ENCODE peak calls at places on chromosomes 2 and 18, in seven cellular contexts. S is gastrocnemius medialis; I is RWPE2; L is heart right ventricle; N is Peyer's patch; V is colonic mucosa; T is CD4-positive, alpha-beta memory T cell. E is an unnamed sample. For H3K4me1, the result is how much of the 10 kb centered on the place peaks cover.

GRCh38 chr2:30771200-30771599 is 36.0 kb downstream of the CAPN13 start:
- DNase-seq in V (peak), S (no peak), L (no peak), T (no peak), N (no peak), I (no peak), E (no peak)

GRCh38 chr2:2743164-2743571 is 412.1 kb upstream of the MYT1L start:
- DNase-seq in I (no peak), S (peak), L (peak), N (no peak), V (peak), T (no peak), E (no peak)

GRCh38 chr2:241378816-241379215 is 22.7 kb downstream of the FARP2 start:
- DNase-seq in L (no peak), N (no peak), V (no peak), T (no peak), I (no peak), S (no peak), E (no peak)

GRCh38 chr2:105032476-105032875 is 5.4 kb upstream of the MRPS9 start:
- DNase-seq in V (no peak), N (no peak), I (no peak), L (no peak), T (no peak), S (no peak), E (no peak)

GRCh38 chr2:157229572-157229971 is 27.9 kb upstream of the GALNT5 start:
- DNase-seq in T (no peak), V (no peak), S (no peak), N (no peak), L (no peak), I (no peak), E (no peak)

GRCh38 chr18:77101410-77102245 is 31.0 kb downstream of the MBP start:
- DNase-seq in S (peak), N (peak), I (peak), T (peak), L (peak), V (peak), E (peak)

GRCh38 chr2:32852821-32853220 is 93.9 kb upstream of the LTBP1 start:
- DNase-seq in T (no peak), L (no peak), I (no peak), N (no peak), V (no peak), S (no peak), E (no peak)

GRCh38 chr2:196168181-196168580 is 3.2 kb downstream of the STK17B start:
- DNase-seq in S (no peak), N (no peak), I (peak), L (no peak), V (no peak), T (no peak), E (no peak)

GRCh38 chr2:219555956-219556355 is 12.1 kb downstream of the TMEM198 start:
- DNase-seq in N (no peak), S (no peak), L (no peak), I (no peak), V (no peak), T (no peak), E (no peak)

GRCh38 chr2:168246072-168246482 is 1.3 kb downstream of the STK39 start:
- DNase-seq in V (no peak), L (no peak), S (no peak), N (no peak), I (no peak), T (no peak), E (no peak)

GRCh38 chr2:161139098-161139987 is 20.9 kb upstream of the TANK start:
- DNase-seq in L (no peak), V (no peak), T (peak), N (no peak), S (no peak), I (no peak), E (no peak)

GRCh38 chr2:239574434-239575156 is 173.8 kb upstream of the HDAC4 start:
- DNase-seq in V (no peak), T (no peak), I (no peak), L (no peak), N (no peak), S (no peak), E (no peak)

GRCh38 chr2:2645162-2645855 is 314.2 kb upstream of the MYT1L start:
- DNase-seq in N (no peak), I (no peak), T (no peak), V (no peak), L (no peak), S (no peak), E (no peak)

GRCh38 chr2:227612546-227613271 is 1.9 kb downstream of the SCYGR3 start:
- DNase-seq in V (no peak), S (no peak), T (no peak), I (no peak), L (no peak), N (no peak), E (no peak)

GRCh38 chr2:58291726-58292430 is 50.8 kb upstream of the FANCL start:
- DNase-seq in V (no peak), I (no peak), T (no peak), S (no peak), N (no peak), L (no peak), E (no peak)

GRCh38 chr18:56672391-56672790 is 21.2 kb downstream of the WDR7 start:
- DNase-seq in T (no peak), S (no peak), I (no peak), N (no peak), V (no peak), L (peak), E (no peak)

GRCh38 chr2:1744446-1745170 is at the start of gene PXDN:
- DNase-seq in S (no peak), L (peak), N (no peak), T (no peak), V (peak), I (peak), E (no peak)

GRCh38 chr18:5393779-5394178 is 98.3 kb upstream of the ZBTB14 start:
- DNase-seq in S (no peak), I (no peak), T (no peak), V (no peak), N (no peak), L (no peak), E (no peak)

GRCh38 chr2:10830203-10830602 is 17.6 kb upstream of the PDIA6 start:
- DNase-seq in N (no peak), V (peak), S (no peak), L (no peak), I (no peak), T (no peak), E (no peak)

GRCh38 chr18:37299471-37300304 is 265.9 kb downstream of the CELF4 start:
- DNase-seq in L (peak), I (peak), S (peak), V (peak), T (no peak), N (peak), E (no peak)

GRCh38 chr2:199207011-199207410 is 250.7 kb downstream of the SATB2 start:
- DNase-seq in V (no peak), L (no peak), N (no peak), S (no peak), I (no peak), T (no peak), E (no peak)

DNA sequence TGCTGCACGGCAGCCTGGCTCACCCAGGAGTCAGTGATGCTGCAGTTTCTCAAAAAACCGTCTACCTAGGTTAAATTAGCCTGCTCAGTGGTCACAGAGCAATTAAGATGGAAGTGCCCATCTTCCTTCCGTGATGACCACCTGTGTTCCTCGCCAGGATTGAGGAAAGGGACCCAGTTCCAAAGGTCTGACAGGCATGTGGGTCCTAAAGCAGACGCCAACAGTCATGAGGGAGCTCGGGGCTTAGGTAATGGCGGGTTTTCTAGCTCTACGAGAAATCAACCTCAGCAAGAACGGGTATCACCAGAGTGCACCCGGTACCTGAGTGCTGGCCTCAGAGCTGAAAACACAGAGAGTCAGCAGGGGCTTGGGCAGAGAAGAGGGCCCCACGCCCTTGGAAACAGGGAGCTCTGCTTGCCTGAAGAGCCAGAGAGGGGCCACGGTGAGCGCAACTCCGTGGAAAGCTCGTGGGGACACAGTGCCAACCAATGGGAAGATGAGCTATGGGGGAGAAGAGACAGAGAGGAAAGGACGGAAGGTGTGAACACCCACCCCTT is 34.3 kb upstream of the DNMT3A start:
- DNase-seq in T (no peak), I (no peak), V (no peak), S (no peak), L (no peak), N (peak), E (no peak)
- H3K27ac ChIP-seq in T (no peak), I (peak), V (no peak), S (peak), L (no peak), N (no peak), E (peak)

GRCh38 chr18:69936191-69936558 is 11.5 kb downstream of the CD226 start:
- DNase-seq in S (no peak), I (no peak), L (peak), N (no peak), V (no peak), T (peak), E (no peak)
- H3K4me1 ChIP-seq in S (under half), I (under half), L (under half), N (under half), V (under half), T (half or more), E (half or more)

GRCh38 chr2:230325316-230326243 is 1.4 kb upstream of the SP140L start:
- DNase-seq in N (no peak), V (no peak), L (no peak), S (no peak), I (no peak), T (no peak), E (no peak)
- H3K4me3 ChIP-seq in N (no peak), V (no peak), L (no peak), S (no peak), I (no peak), T (no peak), E (no peak)

GRCh38 chr2:207812058-207812857 is 42.6 kb upstream of the FZD5 start:
- DNase-seq in V (no peak), S (no peak), T (no peak), I (no peak), N (no peak), L (no peak), E (no peak)

GRCh38 chr2:207812858-207813175 is 43.1 kb upstream of the FZD5 start:
- DNase-seq in S (no peak), N (no peak), V (no peak), T (no peak), I (no peak), L (no peak), E (no peak)

GRCh38 chr2:207813942-207814341 is 44.2 kb upstream of the FZD5 start:
- DNase-seq in T (no peak), I (no peak), L (no peak), V (no peak), N (no peak), S (no peak), E (no peak)

GRCh38 chr2:207815254-207815653 is 45.5 kb upstream of the FZD5 start:
- DNase-seq in T (no peak), L (no peak), V (no peak), S (no peak), I (no peak), N (no peak), E (no peak)

GRCh38 chr2:207813221-207813916 is 43.7 kb upstream of the FZD5 start:
- DNase-seq in S (no peak), L (no peak), V (no peak), N (no peak), T (no peak), I (no peak), E (no peak)
- H3K27ac ChIP-seq in S (no peak), L (no peak), V (no peak), N (no peak), T (no peak), I (no peak), E (no peak)

E was measured in naive thymus-derived CD4-positive, alpha-beta T cell.